ENCODE peak calls at places on chromosomes 13 and 19, in five cellular contexts. X is GM12878, Y is A549, K is K562, T is HepG2. I is an unnamed sample.

GRCh38 chr13:66159526-66159925 is 1070.6 kb downstream of the PCDH9 start:
- DNase-seq in X (no peak), Y (no peak), K (no peak), T (no peak), I (no peak)

GRCh38 chr13:112782433-112783010 is 92.7 kb downstream of the ATP11A start:
- DNase-seq in K (no peak), Y (no peak), T (no peak), X (no peak), I (peak)

GRCh38 chr13:107421028-107421427 is 794.3 kb downstream of the LIG4 start:
- DNase-seq in X (no peak), Y (no peak), T (no peak), K (no peak), I (no peak)

GRCh38 chr19:42254083-42254849 is 662 bp downstream of the ERF start:
- DNase-seq in X (no peak), K (peak), Y (peak), T (peak), I (peak)

GRCh38 chr19:33248104-33248503 is 22.5 kb upstream of the SLC7A10 start:
- DNase-seq in K (no peak), X (no peak), Y (no peak), T (no peak), I (peak)

GRCh38 chr13:73230714-73231113 is 171.9 kb downstream of the KLF5 start:
- DNase-seq in K (no peak), T (no peak), X (no peak), Y (no peak), I (no peak)

GRCh38 chr19:17370026-17370587 is 7.0 kb downstream of the PLVAP start:
- DNase-seq in X (peak), T (no peak), K (no peak), Y (no peak), I (no peak)

GRCh38 chr19:56971230-56971629 is 130.7 kb upstream of the PEG3 start:
- DNase-seq in X (no peak), T (no peak), K (no peak), Y (no peak), I (no peak)

GRCh38 chr13:90717451-90717936 is 630.0 kb upstream of the MIR17HG start:
- DNase-seq in K (no peak), T (no peak), X (no peak), Y (no peak), I (no peak)

GRCh38 chr19:18153555-18154134 is 682 bp downstream of the PIK3R2 start:
- DNase-seq in Y (no peak), K (peak), X (no peak), T (no peak), I (peak)

GRCh38 chr19:50492303-50493052 is 15.8 kb upstream of the GARIN5A start:
- DNase-seq in X (no peak), Y (peak), K (peak), T (no peak), I (peak)

GRCh38 chr19:2394054-2394668 is 33.2 kb downstream of the TIMM13 start:
- DNase-seq in K (no peak), X (peak), Y (no peak), T (peak), I (no peak)

GRCh38 chr19:38718747-38719543 is 25.3 kb downstream of the CAPN12 start:
- DNase-seq in T (no peak), X (no peak), Y (peak), K (no peak), I (peak)

GRCh38 chr19:43467730-43468129 is 2.3 kb upstream of the LYPD3 start:
- DNase-seq in X (no peak), Y (no peak), K (no peak), T (peak), I (no peak)

GRCh38 chr19:18960370-18960769 is 19.4 kb upstream of the HOMER3 start:
- DNase-seq in T (no peak), Y (no peak), K (no peak), X (no peak), I (no peak)

GRCh38 chr19:18645035-18645511 is 8.2 kb downstream of the KLHL26 start:
- DNase-seq in X (no peak), T (no peak), Y (no peak), K (no peak), I (no peak)

GRCh38 chr13:44301639-44302015 is 72.0 kb upstream of the SERP2 start:
- DNase-seq in Y (no peak), X (no peak), T (no peak), K (no peak), I (no peak)

GRCh38 chr13:61900033-61900432 is 484.4 kb upstream of the PCDH20 start:
- DNase-seq in T (no peak), Y (no peak), K (no peak), X (no peak), I (no peak)

GRCh38 chr13:29849071-29849541 is 1.3 kb downstream of the UBL3 start:
- DNase-seq in T (peak), K (no peak), Y (peak), X (no peak), I (peak)

GRCh38 chr19:21934593-21934992 is 76.2 kb downstream of the ZNF208 start:
- DNase-seq in Y (no peak), K (no peak), T (no peak), X (no peak), I (no peak)

GRCh38 chr19:39430675-39431593 is 4.8 kb downstream of the RPS16 start:
- DNase-seq in K (peak), T (peak), X (no peak), Y (peak), I (no peak)

GRCh38 chr19:45507864-45508680 is 793 bp downstream of the VASP start:
- DNase-seq in K (peak), T (no peak), Y (peak), X (no peak), I (no peak)

GRCh38 chr19:2762783-2763496 is 20.1 kb downstream of the SGTA start:
- DNase-seq in X (no peak), T (no peak), Y (no peak), K (no peak), I (no peak)

GRCh38 chr13:72599148-72599743 is 128.2 kb downstream of the MZT1 start:
- DNase-seq in X (no peak), K (no peak), Y (no peak), T (no peak), I (no peak)

GRCh38 chr13:100208596-100208995 is 119.7 kb downstream of the PCCA start:
- DNase-seq in Y (no peak), T (no peak), K (no peak), X (no peak), I (no peak)

GRCh38 chr13:107339209-107339608 is 771.3 kb upstream of the ARGLU1 start:
- DNase-seq in T (no peak), X (no peak), Y (no peak), K (no peak), I (no peak)

GRCh38 chr13:106118996-106119395 is 416.5 kb downstream of the EFNB2 start:
- DNase-seq in X (no peak), K (no peak), Y (no peak), T (no peak), I (no peak)

GRCh38 chr13:32117696-32118095 is 86.1 kb downstream of the FRY start:
- DNase-seq in T (no peak), K (no peak), X (no peak), Y (no peak), I (no peak)

GRCh38 chr13:113730145-113730750 is 28.8 kb upstream of the TMEM255B start:
- DNase-seq in T (no peak), K (no peak), X (no peak), Y (no peak), I (no peak)

GRCh38 chr19:46633130-46633529 is 2.9 kb downstream of the GNG8 start:
- DNase-seq in K (no peak), X (no peak), T (no peak), Y (no peak), I (no peak)

GRCh38 chr13:49651775-49652690 is 23.7 kb downstream of the ARL11 start:
- DNase-seq in Y (no peak), K (no peak), T (no peak), X (no peak), I (no peak)

GRCh38 chr13:75050419-75051066 is 431.4 kb downstream of the TBC1D4 start:
- DNase-seq in K (no peak), T (no peak), X (no peak), Y (no peak), I (no peak)

GRCh38 chr19:17784201-17785008 is 10.5 kb upstream of the B3GNT3 start:
- DNase-seq in T (peak), Y (peak), X (no peak), K (peak), I (peak)

GRCh38 chr13:47661076-47661475 is 340.0 kb downstream of the SUCLA2 start:
- DNase-seq in X (no peak), Y (no peak), K (no peak), T (no peak), I (no peak)
- TF ChIP-seq REST in X (no peak), Y (no peak), K (no peak), T (no peak), I (no peak)

GRCh38 chr13:27751953-27752352 is 40.3 kb upstream of the GSX1 start:
- DNase-seq in T (no peak), K (no peak), X (no peak), Y (no peak), I (no peak)
- TF ChIP-seq CHD2 in T (no peak), K (no peak), X (no peak), Y (no peak), I (no peak)

GRCh38 chr19:55592391-55593090 is 6.8 kb downstream of the FIZ1 start:
- DNase-seq in X (no peak), K (no peak), T (no peak), Y (no peak), I (no peak)

GRCh38 chr19:55591555-55591954 is 7.8 kb downstream of the FIZ1 start:
- DNase-seq in T (no peak), Y (peak), X (no peak), K (no peak), I (no peak)

GRCh38 chr19:55594996-55595530 is 4.3 kb downstream of the FIZ1 start:
- DNase-seq in T (no peak), K (no peak), X (no peak), Y (peak), I (no peak)

GRCh38 chr19:55590621-55591020 is 8.7 kb downstream of the FIZ1 start:
- DNase-seq in Y (peak), T (no peak), K (peak), X (no peak), I (no peak)

DNA sequence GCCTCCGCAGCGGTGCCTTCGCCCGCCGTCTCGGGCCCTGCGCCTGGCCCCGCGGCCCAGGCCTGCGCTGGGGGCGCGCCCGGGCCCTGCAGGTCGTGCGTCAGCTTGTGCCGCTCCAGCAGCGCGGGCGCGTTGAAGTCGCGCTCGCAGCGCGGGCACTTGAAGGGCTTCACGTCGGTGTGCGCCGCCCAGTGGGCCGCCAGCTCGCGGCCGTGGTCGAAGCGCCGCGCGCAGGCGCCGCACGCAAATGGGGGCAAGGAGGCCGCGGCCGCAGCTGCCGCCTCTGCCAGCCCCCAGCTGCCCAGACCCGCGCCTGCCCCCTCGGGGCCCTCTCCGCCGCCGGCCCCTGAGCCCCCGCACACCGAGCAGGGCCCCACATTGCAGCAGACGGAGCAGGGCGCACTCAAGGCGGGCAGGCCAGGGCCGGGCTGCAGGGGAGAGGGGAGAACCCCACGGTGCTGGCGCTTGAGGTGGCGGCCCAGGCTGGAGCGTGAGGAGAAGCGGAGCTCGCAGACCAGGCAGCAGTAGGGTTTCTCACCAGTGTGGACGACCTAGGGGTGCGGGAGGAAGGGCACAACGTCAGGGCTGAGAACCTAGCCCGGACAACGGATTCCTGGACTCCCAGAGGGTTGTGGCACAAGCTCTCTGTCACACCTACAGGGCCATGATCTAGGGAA is 6.1 kb downstream of the FIZ1 start:
- DNase-seq in K (no peak), T (no peak), Y (no peak), X (no peak), I (no peak)
- TF ChIP-seq REST in K (no peak), T (no peak), Y (no peak), X (no peak), I (no peak)

GRCh38 chr19:16024266-16025107 is 51.8 kb upstream of the TPM4 start:
- DNase-seq in X (no peak), K (no peak), Y (no peak), T (no peak), I (peak)
- TF ChIP-seq CHD2 in X (no peak), K (no peak), Y (no peak), T (no peak), I (no peak)

DNA sequence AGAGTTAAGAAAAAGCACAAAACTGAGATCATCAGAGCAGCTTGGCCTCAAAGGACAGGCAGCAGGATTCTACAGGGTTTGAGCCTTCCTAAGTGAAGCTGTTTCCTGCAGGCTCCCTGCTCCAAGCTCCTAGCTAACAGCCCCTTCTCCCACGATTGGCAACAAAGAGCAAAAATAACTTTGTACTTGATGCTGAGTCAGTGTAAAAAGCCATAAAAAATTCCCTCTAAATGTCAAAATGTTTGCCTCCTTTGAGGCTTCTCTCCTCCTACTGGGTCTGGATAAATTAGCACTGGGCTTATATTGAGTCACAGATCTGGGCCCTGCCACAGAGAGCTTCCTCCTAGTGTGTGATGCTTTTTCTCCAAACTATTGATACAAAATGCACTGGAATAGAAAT is 153.3 kb downstream of the TNFRSF19 start:
- DNase-seq in T (no peak), K (no peak), Y (no peak), X (no peak), I (no peak)
- TF ChIP-seq REST in T (no peak), K (no peak), Y (no peak), X (no peak), I (no peak)

GRCh38 chr19:54607782-54608150 is 14.3 kb downstream of the LILRA1 start:
- DNase-seq in K (no peak), T (no peak), Y (no peak), X (no peak), I (no peak)

GRCh38 chr19:54606891-54607781 is 13.7 kb downstream of the LILRA1 start:
- DNase-seq in T (no peak), Y (no peak), K (no peak), X (peak), I (no peak)

GRCh38 chr19:54608205-54608604 is 14.8 kb downstream of the LILRA1 start:
- DNase-seq in T (no peak), X (no peak), Y (no peak), K (no peak), I (no peak)

GRCh38 chr19:54609356-54609791 is 15.9 kb downstream of the LILRA1 start:
- DNase-seq in K (no peak), Y (no peak), T (no peak), X (no peak), I (no peak)

GRCh38 chr19:54608792-54609191 is 15.4 kb downstream of the LILRA1 start:
- DNase-seq in Y (no peak), T (no peak), K (no peak), X (no peak), I (no peak)
- TF ChIP-seq CHD2 in Y (no peak), T (no peak), K (no peak), X (no peak), I (no peak)